ENCODE peak calls at places on chromosomes 2 and 18, in four cellular contexts. A is sigmoid colon, Y is T follicular helper cell, E is NCI-H1694 treated with DMSO at 0.1 percent for 48 hours. P is an unnamed sample.

GRCh38 chr2:144912206-144912605 is 392.3 kb upstream of the ZEB2 start:
- DNase-seq in A (no peak), Y (no peak), E (no peak), P (no peak)

GRCh38 chr2:157782057-157782845 is 93.9 kb downstream of the ACVR1 start:
- DNase-seq in A (no peak), Y (no peak), E (no peak), P (no peak)

GRCh38 chr18:35610089-35610488 is 28.5 kb downstream of the GALNT1 start:
- DNase-seq in A (no peak), Y (no peak), E (no peak), P (no peak)

GRCh38 chr18:63947051-63947790 is 1.9 kb upstream of the HMSD start:
- DNase-seq in A (no peak), Y (no peak), E (no peak), P (no peak)

GRCh38 chr2:6196461-6196860 is 504.3 kb downstream of the SOX11 start:
- DNase-seq in A (no peak), Y (no peak), E (no peak), P (no peak)

GRCh38 chr2:82690757-82691411 is 1768.2 kb downstream of the SUCLG1 start:
- DNase-seq in A (no peak), Y (no peak), E (no peak), P (no peak)

GRCh38 chr2:23662466-23662865 is 264.5 kb downstream of the ATAD2B start:
- DNase-seq in A (no peak), Y (no peak), E (no peak), P (no peak)

GRCh38 chr2:236840857-236841256 is 244.8 kb upstream of the COPS8 start:
- DNase-seq in A (peak), Y (no peak), E (no peak), P (peak)

GRCh38 chr18:24234330-24234729 is 95.5 kb downstream of the CABYR start:
- DNase-seq in A (no peak), Y (no peak), E (no peak), P (no peak)

GRCh38 chr18:25974630-25975077 is 115.8 kb downstream of the SS18 start:
- DNase-seq in A (no peak), Y (no peak), E (no peak), P (no peak)

GRCh38 chr2:151637284-151637781 is 96.9 kb downstream of the NEB start:
- DNase-seq in A (no peak), Y (peak), E (peak), P (no peak)

GRCh38 chr2:192288290-192288689 is 93.6 kb upstream of the TMEFF2 start:
- DNase-seq in A (no peak), Y (no peak), E (no peak), P (no peak)

GRCh38 chr2:16014041-16014787 is 73.9 kb downstream of the MYCN start:
- DNase-seq in A (no peak), Y (no peak), E (no peak), P (no peak)

GRCh38 chr18:59139615-59140286 is at the start of gene SEC11C:
- DNase-seq in A (peak), Y (peak), E (peak), P (peak)

GRCh38 chr2:1481406-1482252 is 68.4 kb downstream of the TPO start:
- DNase-seq in A (no peak), Y (no peak), E (no peak), P (peak)

GRCh38 chr2:149184994-149185393 is 145.4 kb upstream of the LYPD6 start:
- DNase-seq in A (no peak), Y (no peak), E (no peak), P (no peak)

GRCh38 chr2:68937346-68938055 is 15.2 kb downstream of the GKN2 start:
- DNase-seq in A (no peak), Y (no peak), E (no peak), P (no peak)

GRCh38 chr2:30363406-30363805 is 83.6 kb upstream of the LCLAT1 start:
- DNase-seq in A (no peak), Y (no peak), E (no peak), P (no peak)

GRCh38 chr2:62933398-62933917 is 117.2 kb upstream of the OTX1 start:
- DNase-seq in A (no peak), Y (no peak), E (no peak), P (no peak)

GRCh38 chr2:2244508-2244907 is 86.6 kb downstream of the MYT1L start:
- DNase-seq in A (no peak), Y (no peak), E (no peak), P (peak)

GRCh38 chr18:22980394-22980793 is 47.3 kb downstream of the RBBP8 start:
- DNase-seq in A (no peak), Y (no peak), E (no peak), P (no peak)

GRCh38 chr2:200845194-200845593 is 19.3 kb downstream of the CLK1 start:
- DNase-seq in A (no peak), Y (no peak), E (no peak), P (no peak)

GRCh38 chr2:240201861-240202260 is 61.4 kb upstream of the OTOS start:
- DNase-seq in A (peak), Y (no peak), E (no peak), P (peak)

GRCh38 chr18:24841536-24841935 is 381.1 kb downstream of the HRH4 start:
- DNase-seq in A (no peak), Y (no peak), E (no peak), P (no peak)

GRCh38 chr2:239723486-239724193 is 301.5 kb downstream of the NDUFA10 start:
- DNase-seq in A (peak), Y (no peak), E (no peak), P (peak)

GRCh38 chr2:241489733-241490443 is 18.5 kb downstream of the STK25 start:
- DNase-seq in A (no peak), Y (no peak), E (no peak), P (no peak)

GRCh38 chr18:76959605-76960004 is 137.2 kb downstream of the ZNF236 start:
- DNase-seq in A (no peak), Y (no peak), E (no peak), P (no peak)